ENCODE peak calls at places on chromosomes 7 and 10, in nine cellular contexts. Z is IMR-90, T is esophagus squamous epithelium, R is heart left ventricle, S is AG04450, E is fibroblast of the aortic adventitia, Q is prostate gland, D is cardiac muscle cell, U is fibroblast of villous mesenchyme. W is an unnamed sample.

GRCh38 chr10:73910401-73910763 is 550 bp upstream of the PLAU start:
- DNase-seq in Z (peak; percentile 43), T (no peak), R (no peak), S (no peak), E (no peak), Q (no peak), D (no peak), U (peak; percentile 40), W (no peak)

GRCh38 chr7:150784120-150784736 is 15.9 kb downstream of the TMEM176B start:
- DNase-seq in Z (no peak), T (no peak), R (no peak), S (no peak), E (no peak), Q (no peak), D (no peak), U (no peak), W (peak; percentile 31)

GRCh38 chr10:115895196-115895595 is 377.8 kb downstream of the GFRA1 start:
- DNase-seq in Z (no peak), T (no peak), R (no peak), S (no peak), E (no peak), Q (no peak), D (no peak), U (no peak), W (no peak)

GRCh38 chr10:122301055-122301810 is 30.1 kb downstream of the BTBD16 start:
- DNase-seq in Z (peak; percentile 38), T (no peak), R (no peak), S (no peak), E (peak; percentile 78), Q (no peak), D (peak; percentile 92), U (peak; percentile 71), W (peak; percentile 80)

GRCh38 chr10:69439350-69439739 is 11.9 kb upstream of the TSPAN15 start:
- DNase-seq in Z (no peak), T (no peak), R (no peak), S (no peak), E (no peak), Q (peak; percentile 31), D (no peak), U (no peak), W (peak; percentile 16)

GRCh38 chr10:77849039-77849664 is 77.4 kb downstream of the DLG5 start:
- DNase-seq in Z (no peak), T (no peak), R (no peak), S (no peak), E (no peak), Q (no peak), D (peak; percentile 14), U (peak; percentile 21), W (no peak)

GRCh38 chr10:49331431-49331830 is 32.5 kb downstream of the C10orf71 start:
- DNase-seq in Z (no peak), T (no peak), R (no peak), S (no peak), E (no peak), Q (no peak), D (no peak), U (no peak), W (no peak)

GRCh38 chr10:130018253-130018652 is 54.2 kb upstream of the EBF3 start:
- DNase-seq in Z (peak; percentile 63), T (no peak), R (no peak), S (peak; percentile 20), E (peak; percentile 37), Q (no peak), D (peak; percentile 26), U (no peak), W (peak; percentile 54)

DNA sequence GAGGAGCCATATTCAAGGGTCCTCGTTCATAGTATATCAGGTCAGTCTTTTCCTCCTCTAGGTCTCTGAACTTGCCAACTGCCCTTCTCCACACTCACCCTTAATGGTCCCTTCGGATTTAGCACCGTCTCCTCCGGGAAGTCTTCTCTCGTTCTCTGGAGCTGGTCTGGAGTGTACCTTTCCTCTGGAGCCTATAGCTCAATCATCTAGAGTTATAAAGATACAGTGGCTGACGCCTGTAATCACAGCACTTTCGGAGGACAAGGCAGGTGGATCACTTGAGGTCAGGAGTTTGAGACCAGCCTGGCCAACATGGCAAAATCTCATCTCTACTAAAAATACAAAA is 4.4 kb upstream of the SCD start:
- DNase-seq in Z (no peak), T (no peak), R (no peak), S (no peak), E (no peak), Q (no peak), D (no peak), U (no peak), W (no peak)
- TF ChIP-seq CTCF in Z (no peak), T (no peak), R (no peak), S (no peak), E (no peak), Q (no peak), D (no peak), U (no peak), W (no peak)

GRCh38 chr7:85000973-85001372 is 185.9 kb downstream of the SEMA3D start:
- DNase-seq in Z (no peak), T (no peak), R (no peak), S (no peak), E (no peak), Q (no peak), D (no peak), U (no peak), W (no peak)

GRCh38 chr7:85004402-85004801 is 182.5 kb downstream of the SEMA3D start:
- DNase-seq in Z (peak; percentile 29), T (no peak), R (no peak), S (no peak), E (no peak), Q (no peak), D (no peak), U (peak; percentile 48), W (peak; percentile 18)

GRCh38 chr7:85001493-85002345 is 185.1 kb downstream of the SEMA3D start:
- DNase-seq in Z (no peak), T (no peak), R (no peak), S (no peak), E (no peak), Q (no peak), D (no peak), U (peak; percentile 30), W (no peak)

GRCh38 chr7:85010306-85010705 is 176.6 kb downstream of the SEMA3D start:
- DNase-seq in Z (no peak), T (no peak), R (no peak), S (no peak), E (no peak), Q (no peak), D (no peak), U (no peak), W (no peak)

DNA sequence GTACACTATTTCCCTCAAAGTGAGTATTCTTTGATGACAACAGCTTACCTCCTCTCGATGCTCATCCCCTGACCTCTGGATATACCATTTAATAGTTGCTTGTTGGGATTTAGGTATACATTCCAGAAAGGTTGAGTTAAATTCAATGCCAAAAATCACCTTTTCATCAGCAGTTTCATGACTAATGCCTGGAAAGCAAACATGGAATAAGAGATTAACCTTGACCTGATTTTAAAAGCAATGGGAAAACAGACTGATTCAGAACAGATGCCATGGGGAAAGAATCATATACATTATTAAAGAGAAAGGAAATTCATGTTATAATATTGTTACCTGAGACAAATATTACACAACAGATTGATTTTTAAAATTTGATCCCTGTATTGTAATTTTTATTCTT is 180.1 kb downstream of the SEMA3D start:
- DNase-seq in Z (no peak), T (no peak), R (no peak), S (no peak), E (no peak), Q (no peak), D (no peak), U (no peak), W (no peak)
- TF ChIP-seq CTCF in Z (no peak), T (no peak), R (no peak), S (no peak), E (no peak), Q (no peak), D (no peak), U (no peak), W (no peak)

GRCh38 chr10:4541292-4541691 is 284.7 kb upstream of the AKR1E2 start:
- DNase-seq in Z (peak; percentile 90), T (no peak), R (no peak), S (peak; percentile 36), E (peak; percentile 90), Q (peak; percentile 43), D (peak; percentile 90), U (peak; percentile 77), W (peak; percentile 99)
- TF ChIP-seq CTCF in Z (peak; percentile 41), T (peak; percentile 12), R (no peak), S (peak; percentile 18), E (peak; percentile 52), Q (no peak), D (peak; percentile 35), U (peak; percentile 42), W (peak; percentile 60)

DNA sequence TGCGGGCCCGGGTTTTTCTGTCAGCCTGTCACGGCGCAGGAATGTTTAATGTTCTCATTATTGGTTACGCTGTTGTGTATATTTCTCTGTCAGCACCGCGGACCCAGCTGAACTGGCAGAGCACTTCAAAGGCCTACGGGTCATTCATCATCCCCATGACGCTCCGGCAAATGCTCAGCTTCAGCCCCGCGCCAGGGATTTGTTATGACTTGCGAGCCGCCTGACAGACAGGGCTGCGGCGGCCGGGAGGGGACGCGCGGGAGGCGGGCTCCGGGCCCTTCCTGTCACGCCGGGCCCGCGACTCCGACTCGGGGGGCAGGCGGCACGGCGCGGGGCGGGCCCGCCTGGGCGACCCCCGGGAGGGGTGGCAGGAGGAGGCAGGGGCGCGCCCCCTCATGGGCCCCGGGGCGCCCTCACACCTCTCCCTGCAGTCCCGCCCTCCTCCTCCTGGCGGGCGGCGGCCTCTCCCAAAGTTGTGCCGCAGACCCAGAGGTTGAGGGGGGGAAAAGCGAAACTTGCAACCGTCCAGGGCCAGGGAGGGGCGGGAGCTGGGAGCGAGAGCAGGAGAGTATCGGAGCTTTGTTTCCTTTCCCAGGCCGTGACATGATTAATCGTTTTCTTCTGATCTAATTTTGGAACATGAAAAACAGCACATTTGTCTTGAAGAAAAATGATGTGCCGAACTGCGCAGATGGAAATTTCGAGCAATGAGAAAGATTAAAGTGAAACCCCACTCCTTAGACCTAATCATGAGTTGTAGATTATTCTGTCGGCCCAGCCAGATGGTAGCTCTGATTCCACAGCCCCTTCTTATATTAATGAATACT is 59.3 kb upstream of the COMTD1 start:
- DNase-seq in Z (peak; percentile 93), T (no peak), R (peak; percentile 82), S (peak; percentile 86), E (peak; percentile 95), Q (peak; percentile 94), D (peak; percentile 82), U (peak; percentile 70), W (peak; percentile 92)
- TF ChIP-seq CTCF in Z (peak; percentile 18), T (peak; percentile 53), R (peak; percentile 21), S (no peak), E (peak; percentile 30), Q (peak; percentile 41), D (peak; percentile 2), U (peak; percentile 25), W (no peak)

GRCh38 chr7:47852330-47853245 is 95.7 kb downstream of the PKD1L1 start:
- DNase-seq in Z (no peak), T (no peak), R (no peak), S (no peak), E (no peak), Q (no peak), D (no peak), U (no peak), W (peak; percentile 16)
- TF ChIP-seq CTCF in Z (peak; percentile 5), T (no peak), R (no peak), S (peak; percentile 8), E (peak; percentile 17), Q (no peak), D (peak; percentile 28), U (peak; percentile 40), W (peak; percentile 36)